ENCODE peak calls at places on chromosomes 12 and 14, in five cellular contexts. W, P, O, D and F are unnamed samples.

GRCh38 chr12:111788178-111788654 is 21.5 kb downstream of the ALDH2 start:
- DNase-seq in P (no peak), W (peak), D (no peak), O (no peak), F (no peak)

GRCh38 chr14:99809864-99810854 is 16.9 kb downstream of the EML1 start:
- DNase-seq in O (no peak), W (peak), P (no peak), D (no peak), F (peak)

GRCh38 chr12:15855646-15856045 is 26.5 kb upstream of the STRAP start:
- DNase-seq in O (no peak), P (no peak), D (no peak), W (no peak), F (no peak)

GRCh38 chr12:131353376-131353775 is 357.5 kb upstream of the SFSWAP start:
- DNase-seq in W (no peak), P (no peak), O (no peak), D (no peak), F (no peak)

GRCh38 chr14:101216725-101217463 is 313.4 kb upstream of the RTL1 start:
- DNase-seq in D (no peak), P (no peak), W (no peak), O (no peak), F (peak)

GRCh38 chr14:73059326-73059725 is 992 bp downstream of the RBM25 start:
- DNase-seq in W (peak), D (no peak), P (no peak), O (no peak), F (peak)

GRCh38 chr12:52305921-52306705 is 14.8 kb upstream of the KRT81 start:
- DNase-seq in D (no peak), W (no peak), O (no peak), P (no peak), F (no peak)

GRCh38 chr14:97250925-97251324 is 453.7 kb downstream of the VRK1 start:
- DNase-seq in D (no peak), P (no peak), O (no peak), W (no peak), F (no peak)

GRCh38 chr14:79598339-79598738 is 613.0 kb downstream of the DIO2 start:
- DNase-seq in P (no peak), D (no peak), O (no peak), W (no peak), F (no peak)

GRCh38 chr14:74763803-74764531 is 851 bp downstream of the YLPM1 start:
- DNase-seq in D (no peak), O (no peak), P (no peak), W (peak), F (no peak)

GRCh38 chr12:5453471-5453870 is 21.6 kb downstream of the NTF3 start:
- DNase-seq in W (no peak), O (no peak), D (no peak), P (no peak), F (no peak)

GRCh38 chr14:58133739-58134138 is 18.3 kb downstream of the ARMH4 start:
- DNase-seq in P (no peak), O (no peak), W (no peak), D (no peak), F (no peak)

GRCh38 chr12:9813821-9814798 is 13.2 kb upstream of the KLRF1 start:
- DNase-seq in O (peak), D (peak), W (peak), P (peak), F (peak)
- TF ChIP-seq ZBTB33 in O (no peak), D (no peak), W (no peak), P (peak), F (no peak)

GRCh38 chr14:60641722-60642269 is 7.5 kb downstream of the SIX1 start:
- DNase-seq in D (no peak), O (no peak), P (no peak), W (no peak), F (no peak)
- TF ChIP-seq ZBTB33 in D (no peak), O (no peak), P (no peak), W (no peak), F (no peak)

GRCh38 chr12:48999371-49000131 is at the start of gene DDN:
- DNase-seq in P (peak), O (no peak), W (peak), D (peak), F (no peak)

GRCh38 chr12:48997719-48998496 is 1.3 kb downstream of the DDN start:
- DNase-seq in P (peak), D (no peak), O (no peak), W (peak), F (no peak)

GRCh38 chr12:48996794-48997718 is 2.1 kb downstream of the DDN start:
- DNase-seq in O (no peak), D (no peak), W (peak), P (peak), F (peak)

GRCh38 chr12:49000346-49000745 is 1.2 kb upstream of the DDN start:
- DNase-seq in W (no peak), O (no peak), D (no peak), P (no peak), F (no peak)

DNA sequence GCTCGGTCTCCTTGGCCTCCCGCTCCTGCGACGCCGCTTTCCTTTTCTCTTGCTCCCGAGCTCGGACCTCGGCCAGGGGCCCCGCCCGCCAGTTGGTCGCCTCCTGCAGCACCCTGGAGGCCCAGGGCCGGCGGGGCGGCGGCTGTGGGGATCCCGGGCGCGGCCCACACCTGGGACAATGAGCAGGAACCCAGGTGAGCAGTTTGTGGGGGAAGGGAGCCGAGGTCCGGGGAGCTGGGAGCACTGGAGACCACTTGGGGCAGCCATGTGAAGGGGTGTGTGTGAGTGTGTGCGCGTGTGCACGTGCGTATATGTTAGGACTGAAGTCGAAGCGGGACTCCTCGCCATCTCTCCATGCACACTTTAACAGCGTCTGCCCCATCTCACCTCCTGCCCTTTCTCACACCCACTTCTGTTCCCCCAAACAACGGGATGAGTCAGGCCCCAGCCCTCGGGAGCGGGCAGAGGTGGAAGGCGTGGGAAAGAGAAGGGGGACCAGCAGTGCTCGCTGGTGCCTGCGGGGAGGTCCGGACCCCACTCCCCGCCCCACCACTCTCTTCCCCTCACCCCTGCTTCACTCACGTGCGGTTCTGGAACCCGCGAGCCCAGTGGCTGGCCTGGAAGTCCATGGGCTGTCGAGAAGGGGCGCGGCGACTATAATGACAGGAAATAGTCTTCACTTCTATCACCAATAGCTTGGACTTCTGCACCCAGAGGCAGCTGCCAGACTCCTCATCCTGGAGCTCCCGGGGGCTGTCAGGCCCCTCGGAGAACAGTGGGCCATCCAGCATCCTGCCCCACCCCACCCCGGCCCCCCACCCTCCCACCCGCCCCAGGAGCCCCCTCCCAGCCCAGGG is 450 bp downstream of the DDN start:
- DNase-seq in O (no peak), P (peak), D (no peak), W (peak), F (no peak)
- TF ChIP-seq ZBTB33 in O (no peak), P (peak), D (no peak), W (no peak), F (no peak)

GRCh38 chr14:59398841-59399240 is 66.3 kb downstream of the GPR135 start:
- DNase-seq in O (no peak), W (no peak), P (no peak), D (no peak), F (no peak)
- TF ChIP-seq ZBTB33 in O (no peak), W (no peak), P (no peak), D (no peak), F (no peak)

DNA sequence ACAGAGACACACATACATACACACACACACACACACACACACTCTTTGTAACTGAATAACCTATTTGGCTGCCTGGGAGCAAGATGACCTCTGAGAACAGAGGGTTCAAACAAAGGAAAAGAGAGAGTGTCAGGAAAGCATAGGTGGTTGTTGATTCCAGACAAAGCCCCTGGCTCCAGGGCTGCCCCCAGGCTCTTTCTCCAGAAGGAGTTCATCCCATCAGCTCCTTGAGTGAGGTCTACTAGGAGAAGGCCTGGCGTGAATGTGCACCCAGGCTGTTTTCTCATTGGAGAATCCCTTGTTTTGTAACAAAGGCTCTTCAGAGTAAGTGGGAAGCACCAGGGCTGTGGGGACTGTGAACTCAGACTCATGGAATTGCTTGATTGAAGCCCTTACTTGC is 151.9 kb downstream of the EMP1 start:
- DNase-seq in W (no peak), O (no peak), D (no peak), P (no peak), F (no peak)
- TF ChIP-seq ZBTB33 in W (no peak), O (no peak), D (no peak), P (no peak), F (no peak)

DNA sequence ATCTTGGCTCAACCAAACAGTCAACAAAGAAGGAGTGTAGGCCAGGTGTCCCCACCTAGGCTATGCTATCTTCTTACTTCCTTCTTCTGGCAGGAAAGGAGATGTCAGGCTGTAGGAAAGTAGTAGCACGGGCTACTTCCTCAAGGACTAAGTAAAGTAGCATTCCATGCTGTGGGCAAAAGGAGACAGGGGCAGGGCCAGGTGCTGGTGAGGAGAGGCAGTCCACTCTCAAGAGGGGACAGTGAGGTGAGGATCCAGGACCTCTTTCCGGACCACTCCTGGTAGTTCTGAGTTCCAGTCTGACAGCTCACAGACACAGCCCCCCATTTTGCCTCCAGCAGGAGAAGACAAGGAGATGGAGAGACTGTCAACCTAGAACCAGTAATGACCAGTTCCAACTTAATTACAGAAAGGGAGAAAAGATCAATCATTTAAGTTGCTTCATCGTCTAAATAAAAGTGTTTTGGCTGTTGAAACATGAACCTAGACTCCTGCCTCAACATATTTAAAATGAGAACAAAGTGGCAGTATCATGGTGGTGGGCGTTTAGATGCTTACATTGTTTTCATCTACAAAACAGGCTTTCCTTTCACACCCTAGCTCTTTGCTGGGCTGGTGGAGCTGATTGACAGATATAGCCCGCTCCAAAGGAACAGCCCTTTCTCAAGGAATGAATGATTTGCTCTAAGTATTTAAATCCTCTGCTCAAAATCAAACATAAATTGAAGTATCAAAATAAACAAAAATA is 5.1 kb upstream of the SSTR1 start:
- DNase-seq in W (no peak), O (no peak), P (no peak), D (no peak), F (no peak)
- TF ChIP-seq ZBTB33 in W (no peak), O (no peak), P (no peak), D (no peak), F (no peak)

DNA sequence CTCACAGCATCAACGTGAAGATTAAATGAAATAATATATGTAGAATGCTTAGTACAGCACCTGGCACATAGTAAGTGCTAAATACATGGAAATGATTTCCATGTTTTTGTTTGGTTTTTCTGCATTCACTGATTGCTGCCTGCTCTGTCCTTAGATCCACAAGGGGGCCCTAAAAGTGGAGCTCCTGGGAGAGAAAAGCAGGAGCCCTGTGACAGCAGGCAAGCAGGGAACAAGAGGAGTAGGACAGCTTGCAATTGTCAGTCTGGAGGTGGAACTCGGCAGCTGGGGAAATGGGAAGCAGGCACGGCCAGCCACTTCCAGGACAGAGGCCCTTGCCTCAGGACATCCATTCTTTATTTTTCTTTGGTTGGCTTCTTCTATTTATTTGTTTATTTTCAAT is 292.9 kb downstream of the BMP4 start:
- DNase-seq in O (no peak), D (peak), P (no peak), W (no peak), F (peak)
- TF ChIP-seq ZBTB33 in O (no peak), D (no peak), P (no peak), W (no peak), F (no peak)